ENCODE peak calls at places on chromosomes 3 and 15, in seven cellular contexts. B, L, M, Y, T, A and Q are unnamed samples.

GRCh38 chr3:52221563-52222318 is 3.7 kb downstream of the TLR9 start:
- DNase-seq in Y (no peak), L (no peak), A (no peak), M (no peak), T (no peak), B (no peak), Q (no peak)

GRCh38 chr15:61822511-61822910 is 237.7 kb downstream of the VPS13C start:
- DNase-seq in L (no peak), A (no peak), T (no peak), B (no peak), M (no peak), Y (peak), Q (no peak)

GRCh38 chr3:172103724-172104123 is 64.3 kb downstream of the FNDC3B start:
- DNase-seq in L (no peak), T (peak), Y (no peak), A (no peak), B (no peak), M (no peak), Q (peak)

GRCh38 chr3:171343688-171344087 is 116.5 kb downstream of the TNIK start:
- DNase-seq in L (no peak), Y (no peak), B (no peak), T (no peak), A (no peak), M (no peak), Q (no peak)

GRCh38 chr15:50275908-50276307 is 10.4 kb upstream of the HDC start:
- DNase-seq in B (no peak), L (no peak), Y (no peak), T (no peak), M (no peak), A (no peak), Q (no peak)

GRCh38 chr15:75201609-75202250 is at the start of gene C15orf39:
- DNase-seq in T (peak), L (peak), A (peak), M (peak), B (peak), Y (peak), Q (peak)

GRCh38 chr3:31721709-31722108 is 189.0 kb downstream of the STT3B start:
- DNase-seq in T (no peak), A (no peak), B (no peak), M (no peak), Y (no peak), L (no peak), Q (no peak)

GRCh38 chr3:81643721-81644120 is 117.7 kb downstream of the GBE1 start:
- DNase-seq in A (no peak), T (peak), B (no peak), Y (no peak), M (no peak), L (peak), Q (no peak)

GRCh38 chr3:42190701-42191442 is 75.1 kb downstream of the CCK start:
- DNase-seq in Y (peak), M (peak), T (peak), A (peak), B (no peak), L (peak), Q (peak)

GRCh38 chr3:32780735-32781210 is 37.0 kb upstream of the TRIM71 start:
- DNase-seq in M (peak), T (peak), B (peak), L (peak), Y (peak), A (peak), Q (peak)

GRCh38 chr3:47989981-47990440 is 26.2 kb downstream of the MAP4 start:
- DNase-seq in M (peak), L (peak), Y (peak), B (peak), T (peak), A (peak), Q (peak)

GRCh38 chr3:16898595-16899395 is 14.0 kb downstream of the PLCL2 start:
- DNase-seq in L (no peak), Y (no peak), T (no peak), M (peak), A (no peak), B (no peak), Q (no peak)

GRCh38 chr3:182989566-182989965 is 9.2 kb upstream of the DCUN1D1 start:
- DNase-seq in M (peak), L (no peak), T (no peak), A (no peak), Y (no peak), B (no peak), Q (peak)

GRCh38 chr3:80232760-80233159 is 465.0 kb upstream of the ROBO1 start:
- DNase-seq in A (no peak), T (peak), B (no peak), L (peak), M (no peak), Y (no peak), Q (no peak)

GRCh38 chr15:47586653-47587224 is 130.6 kb upstream of the SEMA6D start:
- DNase-seq in M (peak), Y (no peak), B (no peak), A (no peak), T (peak), L (no peak), Q (no peak)

GRCh38 chr3:182364723-182365650 is 428.3 kb upstream of the ATP11B start:
- DNase-seq in L (no peak), A (no peak), B (no peak), T (no peak), M (peak), Y (peak), Q (no peak)

GRCh38 chr3:149494022-149494758 is 19.7 kb downstream of the TM4SF4 start:
- DNase-seq in A (peak), B (no peak), Y (peak), M (peak), T (peak), L (peak), Q (peak)

GRCh38 chr3:3110299-3110630 is at the start of gene IL5RA:
- DNase-seq in A (no peak), M (no peak), Y (no peak), L (peak), T (no peak), B (no peak), Q (no peak)

GRCh38 chr15:96123630-96124187 is 206.8 kb upstream of the NR2F2 start:
- DNase-seq in A (no peak), T (no peak), L (no peak), M (no peak), Y (no peak), B (no peak), Q (no peak)

GRCh38 chr3:158532099-158532734 is 38.8 kb upstream of the MLF1 start:
- DNase-seq in M (no peak), Y (no peak), L (peak), A (no peak), T (peak), B (peak), Q (no peak)

GRCh38 chr3:112333002-112333385 is at the start of gene CD200:
- DNase-seq in M (peak), Y (peak), A (peak), B (peak), L (no peak), T (no peak), Q (peak)

GRCh38 chr3:192845196-192845855 is 72.3 kb downstream of the MB21D2 start:
- DNase-seq in M (no peak), A (no peak), T (no peak), B (no peak), L (no peak), Y (no peak), Q (no peak)

GRCh38 chr3:16841906-16842709 is 42.6 kb upstream of the PLCL2 start:
- DNase-seq in B (peak), T (no peak), Y (peak), M (peak), L (no peak), A (peak), Q (peak)

DNA sequence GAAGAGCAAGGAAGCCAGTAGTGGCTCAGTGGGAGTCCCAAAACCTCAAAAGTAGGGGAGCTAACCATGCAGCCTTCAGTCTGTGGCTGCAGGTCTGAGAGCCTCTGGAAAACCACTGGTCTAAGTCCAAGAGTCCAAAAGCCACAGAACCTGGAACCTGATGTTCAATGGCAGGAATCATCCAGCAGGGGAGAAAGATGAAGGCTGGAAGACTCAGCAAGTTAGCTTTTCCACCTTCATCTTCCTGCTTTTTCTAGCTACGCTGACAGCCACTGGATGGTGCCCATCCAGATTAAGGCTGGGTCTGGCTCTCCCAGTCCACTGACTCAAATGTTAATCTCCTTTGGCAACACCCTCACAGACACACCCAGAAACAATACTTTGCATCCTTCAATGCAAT is 626.3 kb downstream of the NAALADL2 start:
- DNase-seq in A (no peak), L (no peak), B (no peak), Y (no peak), T (no peak), M (no peak), Q (no peak)
- TF ChIP-seq CTCF in A (peak), L (no peak), B (no peak), Y (no peak), T (no peak), M (no peak), Q (no peak)

GRCh38 chr15:73991726-73992593 is at the start of gene STOML1:
- DNase-seq in T (peak), A (peak), L (peak), Y (peak), B (peak), M (peak), Q (peak)
- TF ChIP-seq CTCF in T (peak), A (peak), L (peak), Y (no peak), B (peak), M (peak), Q (peak)

GRCh38 chr3:124625084-124625483 is 105.2 kb upstream of the UMPS start:
- DNase-seq in M (no peak), Y (no peak), T (no peak), B (no peak), L (no peak), A (no peak), Q (no peak)

GRCh38 chr3:124617177-124617576 is 113.1 kb upstream of the UMPS start:
- DNase-seq in T (no peak), B (no peak), Y (no peak), A (no peak), L (no peak), M (no peak), Q (no peak)

GRCh38 chr3:124619887-124620599 is 110.2 kb upstream of the UMPS start:
- DNase-seq in T (no peak), Y (no peak), M (no peak), A (no peak), B (no peak), L (no peak), Q (no peak)

GRCh38 chr3:124621498-124621897 is 108.8 kb upstream of the UMPS start:
- DNase-seq in T (no peak), M (no peak), B (no peak), A (no peak), L (no peak), Y (no peak), Q (no peak)

GRCh38 chr3:124620600-124621063 is 109.6 kb upstream of the UMPS start:
- DNase-seq in A (no peak), M (peak), T (peak), L (peak), Y (no peak), B (no peak), Q (peak)
- TF ChIP-seq CTCF in A (no peak), M (no peak), T (no peak), L (peak), Y (no peak), B (no peak), Q (no peak)

GRCh38 chr3:30292192-30292893 is 314.1 kb upstream of the TGFBR2 start:
- DNase-seq in L (peak), T (peak), M (no peak), Y (no peak), A (no peak), B (no peak), Q (no peak)

GRCh38 chr3:30293621-30294240 is 312.7 kb upstream of the TGFBR2 start:
- DNase-seq in Y (no peak), B (no peak), M (no peak), A (no peak), T (no peak), L (no peak), Q (no peak)

GRCh38 chr3:30290479-30290878 is 315.9 kb upstream of the TGFBR2 start:
- DNase-seq in B (no peak), M (no peak), L (no peak), A (no peak), T (no peak), Y (no peak), Q (no peak)

GRCh38 chr3:30297112-30297511 is 309.3 kb upstream of the TGFBR2 start:
- DNase-seq in L (no peak), A (no peak), B (no peak), Y (no peak), T (no peak), M (no peak), Q (no peak)

DNA sequence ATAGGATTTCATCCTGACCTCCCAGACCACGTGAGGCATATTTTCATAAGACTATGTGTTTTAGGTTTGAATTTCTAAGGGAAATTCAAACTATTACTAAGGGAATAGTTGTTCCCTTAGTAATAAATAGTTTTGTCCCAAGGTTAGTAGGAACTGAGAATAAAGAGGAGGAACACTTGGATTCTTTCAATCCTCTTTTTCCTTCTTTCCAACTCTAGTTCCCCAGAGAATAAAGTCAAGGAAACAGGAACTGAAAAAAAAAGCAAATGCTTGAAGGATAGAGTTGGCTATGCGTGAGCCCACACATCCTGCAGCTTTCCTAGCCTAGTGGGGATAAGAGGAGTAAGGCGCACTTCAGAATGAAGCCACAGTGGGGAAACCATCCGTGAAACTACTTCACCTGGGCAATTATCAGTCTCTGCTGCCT is 312.1 kb upstream of the TGFBR2 start:
- DNase-seq in L (no peak), A (no peak), B (no peak), Y (no peak), M (no peak), T (peak), Q (no peak)
- TF ChIP-seq CTCF in L (no peak), A (no peak), B (no peak), Y (no peak), M (no peak), T (no peak), Q (no peak)

DNA sequence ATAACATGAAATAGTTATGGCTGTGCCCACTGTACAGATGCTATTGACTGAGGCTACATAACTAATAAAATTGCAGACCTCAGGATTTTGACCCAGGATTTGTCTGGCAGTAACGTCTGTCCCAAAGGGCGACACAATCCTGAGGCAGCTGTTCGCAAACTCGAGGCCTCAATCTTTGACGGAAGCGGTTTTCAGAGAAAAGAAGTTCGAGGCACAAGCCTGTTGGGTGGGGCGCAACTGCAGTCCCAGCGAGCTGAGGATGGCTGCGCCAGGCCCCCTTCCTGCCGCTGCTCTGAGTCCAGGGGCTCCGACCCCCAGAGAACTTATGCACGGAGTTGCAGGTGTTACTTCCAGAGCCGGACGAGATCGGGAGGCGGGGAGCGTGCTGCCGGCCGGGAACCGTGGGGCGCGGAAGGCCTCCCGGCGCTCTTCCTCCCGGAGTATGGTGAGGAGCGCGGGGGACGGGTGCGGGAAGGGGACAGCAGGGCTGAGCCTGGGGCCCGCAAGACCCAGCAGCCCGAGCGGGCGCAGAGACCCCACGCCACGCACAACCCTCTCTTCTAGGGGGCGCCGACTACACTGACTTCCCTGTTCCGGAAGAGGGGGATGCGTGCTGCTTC is at the start of gene PARP15:
- DNase-seq in T (peak), M (no peak), Y (no peak), A (no peak), L (no peak), B (peak), Q (no peak)
- TF ChIP-seq CTCF in T (no peak), M (no peak), Y (no peak), A (no peak), L (no peak), B (no peak), Q (no peak)

GRCh38 chr15:65927545-65927944 is 58.3 kb downstream of the RAB11A start:
- DNase-seq in M (no peak), T (no peak), B (no peak), L (peak), Y (no peak), A (no peak), Q (no peak)
- TF ChIP-seq CTCF in M (no peak), T (peak), B (no peak), L (no peak), Y (no peak), A (no peak), Q (no peak)

DNA sequence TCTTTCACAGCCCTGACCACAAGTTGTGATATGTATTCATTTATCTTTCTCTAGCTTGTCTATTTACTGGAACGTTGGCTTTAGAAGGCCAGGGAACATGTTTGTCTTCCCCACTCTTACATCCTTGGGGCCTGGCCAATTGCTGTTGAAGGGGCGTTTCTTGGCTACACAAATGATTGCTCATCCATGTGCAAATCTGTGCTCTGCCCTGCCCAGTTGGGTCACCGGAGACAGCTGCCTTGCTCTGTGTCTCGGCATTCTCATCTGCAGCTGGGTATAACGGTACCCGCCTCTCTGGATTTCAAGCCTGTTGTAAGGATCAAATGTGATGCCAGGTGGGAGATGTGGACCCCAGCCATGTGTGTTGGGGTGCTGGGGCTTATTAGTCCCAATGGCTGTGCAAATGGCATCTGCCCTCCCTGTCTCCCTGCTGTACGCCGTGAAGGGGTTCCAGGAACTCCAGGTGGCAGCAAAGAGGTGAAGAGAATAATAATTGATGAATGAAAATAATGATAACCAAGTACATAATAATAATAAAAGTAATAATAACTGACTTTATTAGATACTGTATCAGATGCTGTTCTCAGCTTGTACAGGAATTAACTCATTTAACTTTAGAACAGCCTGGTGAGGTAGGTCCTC is 24.1 kb upstream of the TLE3 start:
- DNase-seq in B (no peak), L (peak), Y (peak), M (peak), T (peak), A (no peak), Q (peak)
- TF ChIP-seq CTCF in B (peak), L (peak), Y (no peak), M (no peak), T (peak), A (no peak), Q (no peak)

DNA sequence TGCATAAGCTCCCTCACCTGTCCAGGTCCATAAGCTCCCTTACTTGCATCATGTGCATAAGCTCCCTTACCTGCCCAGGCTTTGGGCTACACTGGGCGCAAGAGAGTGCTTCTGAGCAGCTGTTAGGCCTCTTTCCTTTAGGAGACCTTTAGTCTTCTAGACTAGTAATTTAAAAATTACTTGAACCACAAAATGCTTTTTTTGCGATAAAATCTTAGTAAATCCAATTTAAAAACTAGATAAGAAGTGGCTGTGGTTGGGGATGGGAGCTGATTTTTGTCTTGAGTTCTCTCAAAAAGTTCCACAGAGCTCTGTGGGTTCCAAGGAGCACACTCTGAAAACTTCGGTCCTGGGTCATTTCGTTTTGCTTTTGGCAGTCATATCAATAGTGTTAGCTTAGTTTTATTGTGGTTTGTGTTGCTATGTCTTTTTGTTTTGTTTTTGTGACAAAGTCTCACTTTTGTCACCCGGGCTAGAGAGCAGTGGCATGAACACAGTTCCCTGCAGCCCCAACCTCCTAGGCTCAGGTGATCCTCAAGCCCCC is 6.7 kb downstream of the CEMIP start:
- DNase-seq in A (no peak), M (no peak), L (no peak), T (peak), B (no peak), Y (peak), Q (no peak)
- TF ChIP-seq CTCF in A (no peak), M (no peak), L (no peak), T (no peak), B (no peak), Y (no peak), Q (no peak)